ENCODE peak calls at places on chromosomes 13 and 19, in seven cellular contexts. J is tibial artery, B is heart left ventricle, L is stomach, M is heart right ventricle, D is Peyer's patch, G is HCT116. T is an unnamed sample.

GRCh38 chr13:102548811-102549210 is 48.0 kb upstream of the TPP2 start:
- DNase-seq in L (no peak), M (no peak), G (no peak), B (no peak), D (no peak), J (no peak), T (no peak)

GRCh38 chr19:21472507-21472906 is 32.9 kb upstream of the ZNF429 start:
- DNase-seq in M (no peak), D (no peak), G (no peak), J (no peak), L (no peak), B (no peak), T (no peak)

GRCh38 chr19:35908977-35909683 is 1.0 kb upstream of the TYROBP start:
- DNase-seq in G (no peak), L (peak; percentile 55), D (peak; percentile 88), B (peak; percentile 77), M (peak; percentile 77), J (peak; percentile 76), T (no peak)

GRCh38 chr13:46603165-46603603 is 50.2 kb downstream of the LRCH1 start:
- DNase-seq in D (no peak), G (no peak), J (no peak), L (no peak), B (no peak), M (no peak), T (no peak)

GRCh38 chr19:35063940-35064818 is 22.7 kb downstream of the HPN start:
- DNase-seq in D (no peak), J (no peak), G (no peak), B (no peak), L (no peak), M (no peak), T (no peak)

GRCh38 chr19:13163609-13164364 is 13.6 kb downstream of the IER2 start:
- DNase-seq in G (no peak), M (peak; percentile 76), D (peak; percentile 74), L (peak; percentile 76), J (peak; percentile 68), B (peak; percentile 76), T (peak; percentile 28)

GRCh38 chr19:1016647-1017114 is 4.2 kb downstream of the TMEM259 start:
- DNase-seq in G (no peak), D (no peak), M (no peak), J (no peak), L (no peak), B (no peak), T (no peak)

GRCh38 chr13:23463631-23464030 is 30.1 kb upstream of the SACS start:
- DNase-seq in G (no peak), B (no peak), J (no peak), M (no peak), D (no peak), L (no peak), T (no peak)

GRCh38 chr13:33353210-33353609 is 67.7 kb upstream of the STARD13 start:
- DNase-seq in J (peak; percentile 84), M (peak; percentile 49), B (peak; percentile 55), G (no peak), D (peak; percentile 64), L (no peak), T (no peak)

GRCh38 chr13:100611678-100612492 is 23.3 kb upstream of the GGACT start:
- DNase-seq in M (peak; percentile 8), G (no peak), D (no peak), L (no peak), J (no peak), B (no peak), T (peak; percentile 16)

GRCh38 chr19:46022431-46023310 is at the start of gene PGLYRP1:
- DNase-seq in G (no peak), J (no peak), D (no peak), M (no peak), L (no peak), B (no peak), T (no peak)

GRCh38 chr13:42486711-42487198 is 87.2 kb upstream of the TNFSF11 start:
- DNase-seq in D (no peak), G (no peak), B (no peak), M (no peak), J (no peak), L (no peak), T (no peak)

GRCh38 chr19:13430790-13431582 is 75.3 kb downstream of the CACNA1A start:
- DNase-seq in J (peak; percentile 32), L (peak; percentile 35), M (peak; percentile 17), B (no peak), D (no peak), G (peak; percentile 51), T (peak; percentile 42)

GRCh38 chr19:16190198-16190597 is 5.0 kb downstream of the FAM32A start:
- DNase-seq in D (no peak), B (no peak), M (peak; percentile 20), J (no peak), L (no peak), G (no peak), T (no peak)

GRCh38 chr19:47284324-47284899 is 9.7 kb downstream of the INAFM1 start:
- DNase-seq in G (no peak), L (no peak), J (no peak), B (no peak), D (peak; percentile 51), M (peak; percentile 55), T (peak; percentile 64)

GRCh38 chr19:14063100-14063499 is 1.2 kb upstream of the PALM3 start:
- DNase-seq in B (no peak), G (no peak), D (no peak), L (no peak), J (no peak), M (no peak), T (no peak)

GRCh38 chr13:101673360-101674105 is 221.1 kb downstream of the ITGBL1 start:
- DNase-seq in G (no peak), M (no peak), D (no peak), J (no peak), L (no peak), B (no peak), T (no peak)

GRCh38 chr19:33054623-33055022 is 10.1 kb downstream of the RHPN2 start:
- DNase-seq in G (peak; percentile 74), L (peak; percentile 90), J (no peak), B (no peak), D (no peak), M (no peak), T (no peak)

GRCh38 chr13:112204881-112205327 is 138.0 kb downstream of the SOX1 start:
- DNase-seq in M (peak; percentile 38), G (no peak), L (no peak), D (no peak), B (peak; percentile 30), J (no peak), T (no peak)

GRCh38 chr13:112203614-112204013 is 136.7 kb downstream of the SOX1 start:
- DNase-seq in G (no peak), D (no peak), J (no peak), B (no peak), M (no peak), L (no peak), T (no peak)

GRCh38 chr13:112204376-112204775 is 137.4 kb downstream of the SOX1 start:
- DNase-seq in B (no peak), G (no peak), D (no peak), M (no peak), L (no peak), J (no peak), T (no peak)

GRCh38 chr13:112207124-112207523 is 140.2 kb downstream of the SOX1 start:
- DNase-seq in D (no peak), M (no peak), B (no peak), J (no peak), L (no peak), G (no peak), T (no peak)

DNA sequence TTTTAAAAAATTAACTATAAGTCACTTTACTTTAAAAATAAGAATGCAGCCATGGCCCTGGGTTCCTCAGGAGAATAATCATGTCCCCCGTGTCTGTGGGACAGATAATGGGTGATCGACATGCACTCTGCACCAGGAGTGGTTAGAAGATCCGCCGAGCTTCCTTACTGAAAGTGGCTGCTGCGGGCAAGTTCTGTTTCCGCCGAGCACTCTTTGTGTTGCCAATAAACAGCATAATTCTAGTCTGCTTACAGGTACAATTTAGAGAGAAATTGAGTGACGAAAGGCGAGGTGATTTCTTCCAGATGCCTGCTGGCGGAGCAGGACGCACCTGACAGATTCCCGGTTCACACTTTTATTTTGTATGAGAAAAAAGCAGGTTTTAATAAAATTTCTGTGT is 139.0 kb downstream of the SOX1 start:
- DNase-seq in M (no peak), L (no peak), J (no peak), B (no peak), G (no peak), D (no peak), T (no peak)
- H3K27me3 ChIP-seq in M (peaks cover 51% of the 10 kb centered on the region), L (peaks cover 5% of the 10 kb centered on the region), J (peaks cover 34% of the 10 kb centered on the region), B (peaks cover 12% of the 10 kb centered on the region), G (peaks cover 18% of the 10 kb centered on the region), D (no peaks in the 10 kb centered on the region), T (peaks cover 3% of the 10 kb centered on the region)

DNA sequence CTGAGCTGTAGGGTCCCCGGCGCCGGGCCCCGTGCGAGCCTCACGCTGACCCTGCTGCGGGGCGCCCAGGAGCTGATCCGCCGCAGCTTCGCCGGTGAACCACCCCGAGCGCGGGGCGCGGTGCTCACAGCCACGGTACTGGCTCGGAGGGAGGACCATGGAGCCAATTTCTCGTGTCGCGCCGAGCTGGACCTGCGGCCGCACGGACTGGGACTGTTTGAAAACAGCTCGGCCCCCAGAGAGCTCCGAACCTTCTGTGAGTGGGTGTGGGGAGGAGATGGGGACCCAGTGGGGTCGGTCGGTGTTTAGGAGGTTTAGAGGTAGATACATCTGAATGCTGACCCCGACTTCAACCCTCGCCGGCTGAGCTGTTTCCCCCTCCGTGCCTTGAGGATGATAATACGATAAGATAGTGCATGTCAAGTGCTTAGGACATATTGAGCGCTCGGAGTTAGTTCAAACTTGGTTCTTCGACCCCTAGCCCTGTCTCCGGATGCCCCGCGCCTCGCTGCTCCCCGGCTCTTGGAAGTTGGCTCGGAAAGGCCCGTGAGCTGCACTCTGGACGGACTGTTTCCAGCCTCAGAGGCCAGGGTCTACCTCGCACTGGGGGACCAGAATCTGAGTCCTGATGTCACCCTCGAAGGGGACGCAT is 1.9 kb downstream of the ICAM5 start:
- DNase-seq in B (no peak), D (no peak), G (no peak), M (no peak), J (no peak), L (no peak), T (no peak)
- H3K4me1 ChIP-seq in B (peaks cover 90% of the 10 kb centered on the region), D (peaks cover 62% of the 10 kb centered on the region), G (peaks cover 49% of the 10 kb centered on the region), M (peaks cover 69% of the 10 kb centered on the region), J (peaks cover 72% of the 10 kb centered on the region), L (peaks cover 96% of the 10 kb centered on the region), T (peaks cover 85% of the 10 kb centered on the region)

GRCh38 chr19:19206938-19207337 is 3.7 kb upstream of the NR2C2AP start:
- DNase-seq in D (no peak), J (no peak), M (no peak), B (no peak), G (no peak), L (no peak), T (no peak)
- H3K27me3 ChIP-seq in D (no peaks in the 10 kb centered on the region), J (peaks cover 53% of the 10 kb centered on the region), M (peaks cover 28% of the 10 kb centered on the region), B (peaks cover 8% of the 10 kb centered on the region), G (no peaks in the 10 kb centered on the region), L (peaks cover 8% of the 10 kb centered on the region), T (peaks cover 9% of the 10 kb centered on the region)

DNA sequence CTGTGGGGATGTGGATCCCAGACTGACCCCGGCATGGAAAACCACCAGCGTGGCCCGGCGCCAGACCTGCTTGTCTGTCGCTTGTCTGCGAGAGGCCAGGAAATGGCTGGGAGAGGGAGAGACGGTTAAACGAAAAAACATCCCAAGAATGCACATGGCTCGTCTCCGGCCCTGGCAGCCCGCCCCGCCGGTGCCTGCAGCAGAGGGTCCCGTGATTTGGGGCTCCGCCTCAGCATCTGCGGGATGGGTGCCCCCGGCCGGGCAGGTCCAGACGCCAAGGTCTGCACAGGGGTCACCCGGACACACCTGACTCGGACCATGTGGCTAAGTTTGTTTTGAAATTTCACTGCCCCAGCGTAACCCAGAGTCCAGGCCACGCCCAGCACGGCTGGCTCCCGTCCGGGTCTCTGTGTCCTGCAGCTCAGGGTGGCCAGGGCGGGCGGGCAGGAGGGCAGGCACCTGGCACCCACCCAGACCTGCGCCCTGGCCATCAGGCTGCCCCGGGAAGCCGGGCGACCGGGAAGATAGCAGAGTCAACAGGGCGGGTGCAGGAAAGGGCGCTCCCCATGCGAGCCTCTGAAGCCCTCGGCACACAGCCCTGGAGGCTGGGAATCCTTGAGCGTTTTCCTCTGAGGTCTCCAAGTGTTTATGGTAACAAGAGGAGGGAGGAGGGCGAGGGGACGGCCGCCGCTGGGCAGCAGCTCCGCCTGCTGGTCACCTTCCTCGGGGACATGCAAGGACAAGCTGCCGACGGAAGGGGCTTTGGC is 103.2 kb downstream of the GADD45B start:
- DNase-seq in M (peak; percentile 89), L (peak; percentile 96), D (peak; percentile 60), B (peak; percentile 88), G (peak; percentile 78), J (peak; percentile 92), T (peak; percentile 81)
- H3K4me1 ChIP-seq in M (peaks cover 21% of the 10 kb centered on the region), L (peaks cover 43% of the 10 kb centered on the region), D (peaks cover 16% of the 10 kb centered on the region), B (peaks cover 39% of the 10 kb centered on the region), G (peaks cover 39% of the 10 kb centered on the region), J (peaks cover 53% of the 10 kb centered on the region), T (peaks cover 11% of the 10 kb centered on the region)